ENCODE peak calls at places on chromosomes 11 and 22, in six cellular contexts. M is mesenteric fat pad; W is stimulated activated CD8-positive, alpha-beta memory T cell treated with anti-CD3 and anti-CD28 coated beads, Interleukin-2, amount 100 ng/mL, for 1 hour; E is COLO829; J is HuH-7.5; B is upper lobe of right lung. P is an unnamed sample.

GRCh38 chr22:24952837-24953293 is 349 bp downstream of the KIAA1671 start:
- DNase-seq in M (no peak), W (no peak), E (peak), J (peak), B (peak), P (peak)

GRCh38 chr22:38417252-38418060 is 37.5 kb downstream of the KCNJ4 start:
- DNase-seq in M (peak), W (no peak), E (no peak), J (no peak), B (peak), P (no peak)

GRCh38 chr11:74819400-74819799 is 70.8 kb downstream of the RNF169 start:
- DNase-seq in M (no peak), W (no peak), E (no peak), J (no peak), B (no peak), P (no peak)

GRCh38 chr11:48047616-48048015 is 67.3 kb downstream of the PTPRJ start:
- DNase-seq in M (peak), W (no peak), E (no peak), J (no peak), B (peak), P (no peak)

GRCh38 chr22:22061085-22062077 is 78.8 kb upstream of the TOP3B start:
- DNase-seq in M (no peak), W (no peak), E (no peak), J (peak), B (no peak), P (peak)

GRCh38 chr22:27825174-27825573 is 23.6 kb upstream of the MN1 start:
- DNase-seq in M (no peak), W (no peak), E (no peak), J (no peak), B (no peak), P (no peak)

GRCh38 chr11:57133616-57134015 is 48.1 kb upstream of the LRRC55 start:
- DNase-seq in M (no peak), W (no peak), E (peak), J (no peak), B (no peak), P (no peak)

GRCh38 chr22:46726066-46726985 is 11.7 kb downstream of the CERK start:
- DNase-seq in M (no peak), W (no peak), E (no peak), J (no peak), B (no peak), P (peak)

GRCh38 chr11:1863352-1864215 is 10.7 kb downstream of the LSP1 start:
- DNase-seq in M (peak), W (no peak), E (peak), J (no peak), B (peak), P (no peak)

GRCh38 chr11:118689852-118690552 is 10.6 kb upstream of the TREH start:
- DNase-seq in M (peak), W (peak), E (peak), J (peak), B (peak), P (peak)

GRCh38 chr11:117410861-117411725 is 83.4 kb downstream of the CEP164 start:
- DNase-seq in M (peak), W (no peak), E (no peak), J (no peak), B (peak), P (peak)

GRCh38 chr11:37946155-37946766 is 1348.2 kb upstream of the RAG2 start:
- DNase-seq in M (no peak), W (no peak), E (peak), J (no peak), B (no peak), P (peak)

GRCh38 chr22:45529966-45530575 is 27.4 kb downstream of the FBLN1 start:
- DNase-seq in M (no peak), W (no peak), E (no peak), J (no peak), B (no peak), P (no peak)

GRCh38 chr11:111571829-111572501 is 30.3 kb upstream of the SIK2 start:
- DNase-seq in M (no peak), W (no peak), E (no peak), J (no peak), B (no peak), P (no peak)

GRCh38 chr22:50182176-50183081 is 3.3 kb upstream of the TRABD start:
- DNase-seq in M (no peak), W (no peak), E (no peak), J (no peak), B (peak), P (no peak)

GRCh38 chr11:112012877-112013276 is 12.3 kb upstream of the DLAT start:
- DNase-seq in M (no peak), W (no peak), E (no peak), J (no peak), B (no peak), P (no peak)

GRCh38 chr11:2892215-2893020 is 6.8 kb upstream of the CDKN1C start:
- DNase-seq in M (no peak), W (no peak), E (peak), J (peak), B (peak), P (no peak)

GRCh38 chr22:49768077-49768476 is 59.6 kb downstream of the BRD1 start:
- DNase-seq in M (peak), W (no peak), E (no peak), J (no peak), B (peak), P (no peak)

GRCh38 chr11:60428517-60428916 is 855 bp upstream of the MS4A5 start:
- DNase-seq in M (no peak), W (no peak), E (no peak), J (no peak), B (no peak), P (no peak)

GRCh38 chr22:39314251-39314971 is 5.0 kb downstream of the RPL3 start:
- DNase-seq in M (no peak), W (no peak), E (no peak), J (no peak), B (no peak), P (no peak)